ENCODE peak calls at places on chromosomes 13 and 19, in ten cellular contexts. One of them, this sample, is unnamed.

GRCh38 chr19:38409631-38410133 is 6.8 kb downstream of the FAM98C start:
- DNase-seq in esophagus squamous epithelium: no peak
- DNase-seq in activated CD4-positive, alpha-beta T cell treated with anti-CD3 and anti-CD28 coated beads, Interleukin-2, amount 50 U/mL, for 1 hour: no peak
- DNase-seq in fibroblast of the aortic adventitia: peak; percentile 66
- DNase-seq in NCI-H187: no peak
- DNase-seq in effector memory CD4-positive, alpha-beta T cell: no peak
- DNase-seq in HS-5: no peak
- DNase-seq in choroid plexus epithelial cell: peak; percentile 64
- DNase-seq in GM04503: no peak
- DNase-seq in amniotic epithelial cell: peak; percentile 67
- DNase-seq in this sample: no peak

GRCh38 chr19:41720103-41720502 is 11.7 kb downstream of the CEACAM5 start:
- DNase-seq in esophagus squamous epithelium: no peak
- DNase-seq in activated CD4-positive, alpha-beta T cell treated with anti-CD3 and anti-CD28 coated beads, Interleukin-2, amount 50 U/mL, for 1 hour: no peak
- DNase-seq in fibroblast of the aortic adventitia: no peak
- DNase-seq in NCI-H187: no peak
- DNase-seq in effector memory CD4-positive, alpha-beta T cell: no peak
- DNase-seq in HS-5: no peak
- DNase-seq in choroid plexus epithelial cell: no peak
- DNase-seq in GM04503: no peak
- DNase-seq in amniotic epithelial cell: no peak
- DNase-seq in this sample: no peak

GRCh38 chr19:53422551-53422950 is 9.2 kb upstream of the ZNF761 start:
- DNase-seq in esophagus squamous epithelium: no peak
- DNase-seq in activated CD4-positive, alpha-beta T cell treated with anti-CD3 and anti-CD28 coated beads, Interleukin-2, amount 50 U/mL, for 1 hour: no peak
- DNase-seq in fibroblast of the aortic adventitia: no peak
- DNase-seq in NCI-H187: peak; percentile 62
- DNase-seq in effector memory CD4-positive, alpha-beta T cell: no peak
- DNase-seq in HS-5: no peak
- DNase-seq in choroid plexus epithelial cell: no peak
- DNase-seq in GM04503: no peak
- DNase-seq in amniotic epithelial cell: no peak
- DNase-seq in this sample: no peak

GRCh38 chr13:99383511-99383921 is 76.3 kb upstream of the GPR183 start:
- DNase-seq in esophagus squamous epithelium: no peak
- DNase-seq in activated CD4-positive, alpha-beta T cell treated with anti-CD3 and anti-CD28 coated beads, Interleukin-2, amount 50 U/mL, for 1 hour: no peak
- DNase-seq in fibroblast of the aortic adventitia: no peak
- DNase-seq in NCI-H187: no peak
- DNase-seq in effector memory CD4-positive, alpha-beta T cell: no peak
- DNase-seq in HS-5: no peak
- DNase-seq in choroid plexus epithelial cell: no peak
- DNase-seq in GM04503: no peak
- DNase-seq in amniotic epithelial cell: no peak
- DNase-seq in this sample: no peak

GRCh38 chr13:62418872-62419271 is 1003.2 kb upstream of the PCDH20 start:
- DNase-seq in esophagus squamous epithelium: no peak
- DNase-seq in activated CD4-positive, alpha-beta T cell treated with anti-CD3 and anti-CD28 coated beads, Interleukin-2, amount 50 U/mL, for 1 hour: no peak
- DNase-seq in fibroblast of the aortic adventitia: no peak
- DNase-seq in NCI-H187: no peak
- DNase-seq in effector memory CD4-positive, alpha-beta T cell: no peak
- DNase-seq in HS-5: peak; percentile 34
- DNase-seq in choroid plexus epithelial cell: peak; percentile 4
- DNase-seq in GM04503: no peak
- DNase-seq in amniotic epithelial cell: peak; percentile 25
- DNase-seq in this sample: no peak

GRCh38 chr13:21965095-21965494 is 294.2 kb downstream of the FGF9 start:
- DNase-seq in esophagus squamous epithelium: no peak
- DNase-seq in activated CD4-positive, alpha-beta T cell treated with anti-CD3 and anti-CD28 coated beads, Interleukin-2, amount 50 U/mL, for 1 hour: no peak
- DNase-seq in fibroblast of the aortic adventitia: no peak
- DNase-seq in NCI-H187: no peak
- DNase-seq in effector memory CD4-positive, alpha-beta T cell: no peak
- DNase-seq in HS-5: no peak
- DNase-seq in choroid plexus epithelial cell: no peak
- DNase-seq in GM04503: no peak
- DNase-seq in amniotic epithelial cell: no peak
- DNase-seq in this sample: no peak

GRCh38 chr19:4267101-4267900 is 11.8 kb upstream of the SHD start:
- DNase-seq in esophagus squamous epithelium: no peak
- DNase-seq in activated CD4-positive, alpha-beta T cell treated with anti-CD3 and anti-CD28 coated beads, Interleukin-2, amount 50 U/mL, for 1 hour: peak; percentile 62
- DNase-seq in fibroblast of the aortic adventitia: peak; percentile 40
- DNase-seq in NCI-H187: no peak
- DNase-seq in effector memory CD4-positive, alpha-beta T cell: peak; percentile 19
- DNase-seq in HS-5: no peak
- DNase-seq in choroid plexus epithelial cell: peak; percentile 60
- DNase-seq in GM04503: no peak
- DNase-seq in amniotic epithelial cell: peak; percentile 44
- DNase-seq in this sample: no peak

GRCh38 chr19:51156710-51157109 is 14.6 kb downstream of the SIGLEC7 start:
- DNase-seq in esophagus squamous epithelium: no peak
- DNase-seq in activated CD4-positive, alpha-beta T cell treated with anti-CD3 and anti-CD28 coated beads, Interleukin-2, amount 50 U/mL, for 1 hour: no peak
- DNase-seq in fibroblast of the aortic adventitia: no peak
- DNase-seq in NCI-H187: no peak
- DNase-seq in effector memory CD4-positive, alpha-beta T cell: no peak
- DNase-seq in HS-5: no peak
- DNase-seq in choroid plexus epithelial cell: no peak
- DNase-seq in GM04503: no peak
- DNase-seq in amniotic epithelial cell: no peak
- DNase-seq in this sample: no peak

GRCh38 chr13:34356686-34357434 is 538.9 kb downstream of the RFC3 start:
- DNase-seq in esophagus squamous epithelium: no peak
- DNase-seq in activated CD4-positive, alpha-beta T cell treated with anti-CD3 and anti-CD28 coated beads, Interleukin-2, amount 50 U/mL, for 1 hour: no peak
- DNase-seq in fibroblast of the aortic adventitia: no peak
- DNase-seq in NCI-H187: no peak
- DNase-seq in effector memory CD4-positive, alpha-beta T cell: no peak
- DNase-seq in HS-5: no peak
- DNase-seq in choroid plexus epithelial cell: no peak
- DNase-seq in GM04503: no peak
- DNase-seq in amniotic epithelial cell: no peak
- DNase-seq in this sample: no peak

GRCh38 chr19:19745496-19746285 is 12.8 kb upstream of the ZNF14 start:
- DNase-seq in esophagus squamous epithelium: no peak
- DNase-seq in activated CD4-positive, alpha-beta T cell treated with anti-CD3 and anti-CD28 coated beads, Interleukin-2, amount 50 U/mL, for 1 hour: no peak
- DNase-seq in fibroblast of the aortic adventitia: no peak
- DNase-seq in NCI-H187: no peak
- DNase-seq in effector memory CD4-positive, alpha-beta T cell: no peak
- DNase-seq in HS-5: no peak
- DNase-seq in choroid plexus epithelial cell: no peak
- DNase-seq in GM04503: no peak
- DNase-seq in amniotic epithelial cell: no peak
- DNase-seq in this sample: no peak

GRCh38 chr19:45852941-45853340 is 10.0 kb downstream of the SYMPK start:
- DNase-seq in esophagus squamous epithelium: no peak
- DNase-seq in activated CD4-positive, alpha-beta T cell treated with anti-CD3 and anti-CD28 coated beads, Interleukin-2, amount 50 U/mL, for 1 hour: no peak
- DNase-seq in fibroblast of the aortic adventitia: no peak
- DNase-seq in NCI-H187: no peak
- DNase-seq in effector memory CD4-positive, alpha-beta T cell: no peak
- DNase-seq in HS-5: no peak
- DNase-seq in choroid plexus epithelial cell: no peak
- DNase-seq in GM04503: no peak
- DNase-seq in amniotic epithelial cell: no peak
- DNase-seq in this sample: no peak

GRCh38 chr13:75165543-75166230 is 316.3 kb downstream of the TBC1D4 start:
- DNase-seq in esophagus squamous epithelium: no peak
- DNase-seq in activated CD4-positive, alpha-beta T cell treated with anti-CD3 and anti-CD28 coated beads, Interleukin-2, amount 50 U/mL, for 1 hour: no peak
- DNase-seq in fibroblast of the aortic adventitia: no peak
- DNase-seq in NCI-H187: no peak
- DNase-seq in effector memory CD4-positive, alpha-beta T cell: no peak
- DNase-seq in HS-5: no peak
- DNase-seq in choroid plexus epithelial cell: no peak
- DNase-seq in GM04503: no peak
- DNase-seq in amniotic epithelial cell: no peak
- DNase-seq in this sample: no peak

GRCh38 chr19:9808855-9809646 is 9.8 kb downstream of the FBXL12 start:
- DNase-seq in esophagus squamous epithelium: no peak
- DNase-seq in activated CD4-positive, alpha-beta T cell treated with anti-CD3 and anti-CD28 coated beads, Interleukin-2, amount 50 U/mL, for 1 hour: peak; percentile 24
- DNase-seq in fibroblast of the aortic adventitia: no peak
- DNase-seq in NCI-H187: no peak
- DNase-seq in effector memory CD4-positive, alpha-beta T cell: no peak
- DNase-seq in HS-5: no peak
- DNase-seq in choroid plexus epithelial cell: no peak
- DNase-seq in GM04503: no peak
- DNase-seq in amniotic epithelial cell: no peak
- DNase-seq in this sample: no peak

GRCh38 chr13:113643593-113643992 is 14.4 kb downstream of the ATP4B start:
- DNase-seq in esophagus squamous epithelium: no peak
- DNase-seq in activated CD4-positive, alpha-beta T cell treated with anti-CD3 and anti-CD28 coated beads, Interleukin-2, amount 50 U/mL, for 1 hour: no peak
- DNase-seq in fibroblast of the aortic adventitia: no peak
- DNase-seq in NCI-H187: no peak
- DNase-seq in effector memory CD4-positive, alpha-beta T cell: no peak
- DNase-seq in HS-5: no peak
- DNase-seq in choroid plexus epithelial cell: peak; percentile 9
- DNase-seq in GM04503: no peak
- DNase-seq in amniotic epithelial cell: no peak
- DNase-seq in this sample: no peak

GRCh38 chr13:32425158-32425557 is 2.8 kb downstream of the N4BP2L1 start:
- DNase-seq in esophagus squamous epithelium: no peak
- DNase-seq in activated CD4-positive, alpha-beta T cell treated with anti-CD3 and anti-CD28 coated beads, Interleukin-2, amount 50 U/mL, for 1 hour: no peak
- DNase-seq in fibroblast of the aortic adventitia: no peak
- DNase-seq in NCI-H187: no peak
- DNase-seq in effector memory CD4-positive, alpha-beta T cell: no peak
- DNase-seq in HS-5: no peak
- DNase-seq in choroid plexus epithelial cell: no peak
- DNase-seq in GM04503: no peak
- DNase-seq in amniotic epithelial cell: no peak
- DNase-seq in this sample: no peak

GRCh38 chr19:18362934-18363542 is 22.6 kb downstream of the PGPEP1 start:
- DNase-seq in esophagus squamous epithelium: no peak
- DNase-seq in activated CD4-positive, alpha-beta T cell treated with anti-CD3 and anti-CD28 coated beads, Interleukin-2, amount 50 U/mL, for 1 hour: no peak
- DNase-seq in fibroblast of the aortic adventitia: no peak
- DNase-seq in NCI-H187: no peak
- DNase-seq in effector memory CD4-positive, alpha-beta T cell: no peak
- DNase-seq in HS-5: no peak
- DNase-seq in choroid plexus epithelial cell: no peak
- DNase-seq in GM04503: no peak
- DNase-seq in amniotic epithelial cell: peak; percentile 53
- DNase-seq in this sample: no peak

GRCh38 chr13:45063261-45063870 is 56.9 kb upstream of the GTF2F2 start:
- DNase-seq in esophagus squamous epithelium: no peak
- DNase-seq in activated CD4-positive, alpha-beta T cell treated with anti-CD3 and anti-CD28 coated beads, Interleukin-2, amount 50 U/mL, for 1 hour: no peak
- DNase-seq in fibroblast of the aortic adventitia: peak; percentile 90
- DNase-seq in NCI-H187: no peak
- DNase-seq in effector memory CD4-positive, alpha-beta T cell: no peak
- DNase-seq in HS-5: peak; percentile 13
- DNase-seq in choroid plexus epithelial cell: no peak
- DNase-seq in GM04503: no peak
- DNase-seq in amniotic epithelial cell: peak; percentile 67
- DNase-seq in this sample: no peak

This sample was measured in BJ.